ENCODE peak calls at places on chromosome 5, in eight cellular contexts. Q is mammary epithelial cell, W is fibroblast of lung, M is colonic mucosa, U is astrocyte, O is K562, I is NT2/D1, J is IMR-90. X is an unnamed sample.
A peak's percentile ranks its signal among the peaks of the same experiment; 100 is the strongest.

GRCh38 chr5:122846051-122846567 is 696 bp downstream of the SNX24 start:
- DNase-seq in Q (peak; percentile 76), W (peak; percentile 52), M (no peak), U (peak; percentile 78), O (no peak), I (no peak), J (peak; percentile 73), X (no peak)

GRCh38 chr5:134141346-134142050 is 27.0 kb downstream of the TCF7 start:
- DNase-seq in Q (peak; percentile 19), W (no peak), M (no peak), U (no peak), O (no peak), I (no peak), J (no peak), X (no peak)

GRCh38 chr5:54313311-54314270 is 3.2 kb upstream of the ARL15 start:
- DNase-seq in Q (no peak), W (peak; percentile 11), M (no peak), U (no peak), O (peak; percentile 95), I (no peak), J (no peak), X (no peak)

GRCh38 chr5:115432691-115433090 is 111.9 kb downstream of the FEM1C start:
- DNase-seq in Q (no peak), W (peak; percentile 83), M (no peak), U (peak; percentile 73), O (no peak), I (no peak), J (peak; percentile 61), X (no peak)

GRCh38 chr5:154316223-154316967 is 125.9 kb downstream of the GALNT10 start:
- DNase-seq in Q (no peak), W (no peak), M (no peak), U (no peak), O (no peak), I (no peak), J (peak; percentile 34), X (no peak)

GRCh38 chr5:146048994-146049703 is 56.2 kb downstream of the PLAC8L1 start:
- DNase-seq in Q (peak; percentile 61), W (peak; percentile 83), M (peak; percentile 76), U (peak; percentile 58), O (peak; percentile 77), I (peak; percentile 63), J (peak; percentile 84), X (peak; percentile 72)

GRCh38 chr5:10320793-10321192 is 13.1 kb upstream of the CMBL start:
- DNase-seq in Q (no peak), W (no peak), M (no peak), U (no peak), O (peak; percentile 88), I (no peak), J (no peak), X (no peak)

GRCh38 chr5:69492391-69493234 is at the start of gene OCLN:
- DNase-seq in Q (peak; percentile 89), W (no peak), M (peak; percentile 86), U (no peak), O (no peak), I (peak; percentile 46), J (no peak), X (no peak)

GRCh38 chr5:169374761-169375160 is 73.8 kb upstream of the SLIT3 start:
- DNase-seq in Q (peak; percentile 46), W (no peak), M (no peak), U (peak; percentile 20), O (no peak), I (no peak), J (no peak), X (no peak)

GRCh38 chr5:10645146-10645545 is 81.3 kb downstream of the ANKRD33B start:
- DNase-seq in Q (no peak), W (no peak), M (no peak), U (no peak), O (no peak), I (no peak), J (no peak), X (no peak)

GRCh38 chr5:65796269-65796668 is 74.3 kb downstream of the NLN start:
- DNase-seq in Q (peak; percentile 62), W (no peak), M (no peak), U (no peak), O (no peak), I (no peak), J (peak; percentile 59), X (no peak)

GRCh38 chr5:27020965-27021364 is 17.4 kb downstream of the CDH9 start:
- DNase-seq in Q (peak; percentile 23), W (peak; percentile 29), M (no peak), U (peak; percentile 2), O (peak; percentile 10), I (no peak), J (peak; percentile 0), X (peak; percentile 32)

GRCh38 chr5:21195145-21195544 is 1207.1 kb upstream of the CDH18 start:
- DNase-seq in Q (no peak), W (peak; percentile 80), M (no peak), U (peak; percentile 14), O (no peak), I (no peak), J (no peak), X (no peak)

GRCh38 chr5:160119905-160120266 is 636 bp upstream of the PWWP2A start:
- DNase-seq in Q (no peak), W (no peak), M (no peak), U (no peak), O (no peak), I (no peak), J (no peak), X (no peak)

GRCh38 chr5:160119142-160119904 is at the start of gene PWWP2A:
- DNase-seq in Q (peak; percentile 100), W (peak; percentile 100), M (peak; percentile 100), U (peak; percentile 100), O (peak; percentile 99), I (peak; percentile 98), J (peak; percentile 100), X (peak; percentile 100)

GRCh38 chr5:160116991-160117390 is 2.3 kb downstream of the PWWP2A start:
- DNase-seq in Q (no peak), W (no peak), M (no peak), U (no peak), O (no peak), I (no peak), J (no peak), X (no peak)

GRCh38 chr5:160118349-160119141 is 705 bp downstream of the PWWP2A start:
- DNase-seq in Q (peak; percentile 4), W (peak; percentile 15), M (peak; percentile 55), U (no peak), O (peak; percentile 47), I (no peak), J (no peak), X (no peak)
- H3K9ac ChIP-seq in Q (peak overlapping the region; percentile 71), W (peak overlapping the region; percentile 92), M (peak overlapping the region; percentile 98), U (peak overlapping the region; percentile 89), O (peak overlapping the region; percentile 99), I (peak overlapping the region; percentile 94), J (peak overlapping the region; percentile 82), X (peak overlapping the region; percentile 94)

DNA sequence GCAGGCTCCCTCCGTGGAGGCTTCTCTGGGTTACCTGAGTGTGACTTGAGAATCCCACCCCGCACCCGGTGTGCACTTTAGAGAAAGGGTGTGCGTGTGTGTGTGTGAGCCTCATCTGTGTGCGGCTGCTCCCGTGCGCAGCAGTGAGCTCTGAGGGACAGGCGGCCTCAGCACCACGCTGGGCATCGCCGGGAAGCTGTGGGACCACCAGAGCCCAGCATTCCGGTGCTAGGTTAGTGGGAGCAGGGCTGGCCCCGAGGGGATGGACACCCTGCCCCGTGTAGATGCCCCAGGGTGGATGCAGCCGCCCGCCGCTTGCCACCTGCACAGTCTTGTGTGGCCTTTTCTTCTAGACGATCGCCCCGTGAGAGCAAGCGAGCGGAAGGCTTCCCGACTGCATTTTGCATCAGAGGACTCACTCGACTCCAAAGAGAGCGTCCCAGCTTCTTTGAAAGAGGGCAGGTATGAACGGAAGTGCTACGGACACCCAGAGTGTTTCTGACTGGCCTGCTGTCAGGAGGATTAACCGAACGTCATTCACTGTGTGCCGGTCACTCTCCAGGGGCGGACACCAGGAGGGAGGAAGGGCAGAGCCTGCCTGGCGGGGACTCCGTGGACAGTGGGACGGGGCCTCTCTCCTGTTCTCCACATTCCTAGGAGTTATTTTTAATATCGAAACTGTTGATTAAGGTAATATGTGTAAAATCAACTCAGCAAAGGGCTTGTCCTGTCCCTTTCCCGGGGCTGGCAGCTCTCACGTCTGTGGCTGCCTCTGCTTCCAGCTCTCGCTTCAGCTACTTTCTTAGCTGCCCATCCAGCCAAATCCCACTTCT is 12.2 kb downstream of the CEP72 start:
- DNase-seq in Q (no peak), W (no peak), M (no peak), U (no peak), O (no peak), I (no peak), J (no peak), X (no peak)
- H3K9ac ChIP-seq in Q (no peak overlapping the region), W (no peak overlapping the region), M (no peak overlapping the region), U (no peak overlapping the region), O (no peak overlapping the region), I (no peak overlapping the region), J (no peak overlapping the region), X (no peak overlapping the region)

GRCh38 chr5:142301487-142302035 is 23.3 kb downstream of the SPRY4 start:
- DNase-seq in Q (no peak), W (no peak), M (peak; percentile 86), U (no peak), O (no peak), I (no peak), J (no peak), X (no peak)

GRCh38 chr5:142306077-142306502 is 18.7 kb downstream of the SPRY4 start:
- DNase-seq in Q (no peak), W (no peak), M (peak; percentile 69), U (no peak), O (no peak), I (no peak), J (no peak), X (no peak)

GRCh38 chr5:142305211-142305610 is 19.6 kb downstream of the SPRY4 start:
- DNase-seq in Q (no peak), W (no peak), M (no peak), U (no peak), O (no peak), I (no peak), J (no peak), X (no peak)

GRCh38 chr5:142303576-142303975 is 21.2 kb downstream of the SPRY4 start:
- DNase-seq in Q (no peak), W (no peak), M (no peak), U (peak; percentile 56), O (no peak), I (no peak), J (peak; percentile 54), X (no peak)

DNA sequence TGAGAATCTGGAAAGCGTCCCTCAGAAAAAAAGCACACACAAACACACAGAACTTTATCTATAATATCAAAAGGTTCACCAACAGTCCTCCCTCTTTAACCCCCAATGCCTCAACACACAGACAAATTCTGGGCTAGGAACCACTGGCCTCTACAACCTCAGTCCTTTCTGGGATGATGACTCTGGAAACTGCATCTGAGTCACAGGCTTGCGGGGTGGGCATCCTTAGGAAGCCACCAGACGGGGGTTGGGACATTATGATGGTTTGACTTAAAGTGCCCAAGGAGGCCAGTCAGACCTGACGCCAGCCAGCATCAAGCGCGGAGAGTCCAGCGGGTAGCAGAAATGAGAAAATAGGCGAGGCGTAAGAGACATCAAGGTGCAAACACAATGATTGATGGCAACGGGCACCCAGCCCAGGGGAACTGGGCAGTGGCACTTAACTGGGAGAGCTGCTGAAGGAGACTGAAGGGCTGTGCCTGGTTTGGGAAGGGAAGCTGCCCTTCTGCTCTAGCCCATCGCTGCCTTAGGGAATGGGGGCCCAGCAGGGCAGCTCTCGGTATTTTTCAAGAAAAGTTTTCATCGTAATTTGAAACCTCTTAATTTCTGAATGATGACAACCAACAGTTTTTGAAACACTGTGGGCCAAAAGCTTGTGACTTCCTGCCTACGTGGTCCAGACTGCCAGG is 20.7 kb downstream of the SPRY4 start:
- DNase-seq in Q (no peak), W (peak; percentile 49), M (peak; percentile 77), U (no peak), O (no peak), I (no peak), J (peak; percentile 55), X (no peak)
- H3K9ac ChIP-seq in Q (no peak overlapping the region), W (no peak overlapping the region), M (no peak overlapping the region), U (no peak overlapping the region), O (no peak overlapping the region), I (no peak overlapping the region), J (no peak overlapping the region), X (no peak overlapping the region)

GRCh38 chr5:139605887-139606286 is 42.3 kb upstream of the CXXC5 start:
- DNase-seq in Q (no peak), W (no peak), M (no peak), U (no peak), O (no peak), I (no peak), J (no peak), X (no peak)
- H3K9ac ChIP-seq in Q (no peak overlapping the region), W (no peak overlapping the region), M (no peak overlapping the region), U (no peak overlapping the region), O (no peak overlapping the region), I (no peak overlapping the region), J (no peak overlapping the region), X (no peak overlapping the region)

X was measured in SK-N-MC.